ENCODE peak calls at places on chromosomes 7 and 10, in six cellular contexts. E is WERI-Rb-1; I is ovary; M is OCI-LY7; V is heart right ventricle; D is CD8-positive, alpha-beta memory T cell. W is an unnamed sample.

GRCh38 chr7:16638282-16639265 is 7.0 kb downstream of the ANKMY2 start:
- DNase-seq in E (no peak), I (no peak), M (no peak), V (no peak), D (no peak), W (no peak)

GRCh38 chr10:44965651-44966097 is 6.1 kb downstream of the RASSF4 start:
- DNase-seq in E (no peak), I (no peak), M (no peak), V (peak; percentile 44), D (no peak), W (peak; percentile 45)

GRCh38 chr10:119658274-119658673 is 7.1 kb downstream of the BAG3 start:
- DNase-seq in E (no peak), I (peak; percentile 74), M (no peak), V (peak; percentile 73), D (no peak), W (peak; percentile 96)

GRCh38 chr10:79162861-79163662 is 94.3 kb downstream of the ZMIZ1 start:
- DNase-seq in E (peak; percentile 48), I (no peak), M (no peak), V (no peak), D (no peak), W (peak; percentile 66)

GRCh38 chr7:22447759-22448158 is 52.2 kb downstream of the STEAP1B start:
- DNase-seq in E (no peak), I (no peak), M (peak; percentile 85), V (no peak), D (no peak), W (no peak)

GRCh38 chr10:72162978-72163377 is 52.8 kb upstream of the ANAPC16 start:
- DNase-seq in E (no peak), I (no peak), M (no peak), V (no peak), D (no peak), W (no peak)

GRCh38 chr7:28955723-28956607 is 2.2 kb downstream of the TRIL start:
- DNase-seq in E (peak; percentile 65), I (peak; percentile 74), M (no peak), V (peak; percentile 73), D (no peak), W (peak; percentile 82)

GRCh38 chr7:155588468-155588998 is 42.2 kb upstream of the CNPY1 start:
- DNase-seq in E (no peak), I (no peak), M (no peak), V (no peak), D (no peak), W (no peak)

GRCh38 chr10:113959383-113959760 is 84.3 kb upstream of the ADRB1 start:
- DNase-seq in E (no peak), I (no peak), M (peak; percentile 52), V (no peak), D (no peak), W (no peak)

GRCh38 chr7:120274482-120274881 is 1.5 kb downstream of the KCND2 start:
- DNase-seq in E (peak; percentile 10), I (no peak), M (no peak), V (no peak), D (no peak), W (no peak)

GRCh38 chr7:112502700-112503099 is 21.9 kb downstream of the LSMEM1 start:
- DNase-seq in E (no peak), I (no peak), M (no peak), V (no peak), D (no peak), W (no peak)

GRCh38 chr10:105756386-105756785 is 1115.3 kb downstream of the SORCS3 start:
- DNase-seq in E (no peak), I (no peak), M (no peak), V (no peak), D (no peak), W (no peak)

GRCh38 chr7:113085781-113086390 is 741 bp downstream of the GPR85 start:
- DNase-seq in E (no peak), I (no peak), M (no peak), V (no peak), D (no peak), W (no peak)

GRCh38 chr10:120272350-120272749 is 184.7 kb upstream of the PLPP4 start:
- DNase-seq in E (no peak), I (no peak), M (no peak), V (no peak), D (no peak), W (no peak)

GRCh38 chr7:36794689-36795088 is 70.4 kb upstream of the AOAH start:
- DNase-seq in E (peak; percentile 11), I (no peak), M (no peak), V (no peak), D (no peak), W (no peak)

GRCh38 chr10:121559321-121559720 is 38.9 kb downstream of the FGFR2 start:
- DNase-seq in E (peak; percentile 87), I (no peak), M (no peak), V (no peak), D (no peak), W (no peak)

GRCh38 chr7:85426487-85426960 is 239.7 kb upstream of the SEMA3D start:
- DNase-seq in E (no peak), I (no peak), M (no peak), V (no peak), D (no peak), W (no peak)

GRCh38 chr10:91381562-91381923 is 28.6 kb upstream of the HECTD2 start:
- DNase-seq in E (no peak), I (no peak), M (no peak), V (peak; percentile 6), D (no peak), W (no peak)

GRCh38 chr10:1515121-1515779 is 222.1 kb downstream of the ADARB2 start:
- DNase-seq in E (no peak), I (no peak), M (no peak), V (no peak), D (no peak), W (no peak)

GRCh38 chr7:120979765-120980499 is 8.6 kb upstream of the CPED1 start:
- DNase-seq in E (no peak), I (no peak), M (no peak), V (no peak), D (no peak), W (no peak)

GRCh38 chr10:110918269-110918632 is 729 bp downstream of the BBIP1 start:
- DNase-seq in E (peak; percentile 96), I (no peak), M (no peak), V (peak; percentile 96), D (peak; percentile 81), W (no peak)

GRCh38 chr10:68271104-68271882 is 39.4 kb upstream of the ATOH7 start:
- DNase-seq in E (peak; percentile 75), I (no peak), M (no peak), V (no peak), D (no peak), W (no peak)

GRCh38 chr7:134943785-134944400 is 42.4 kb upstream of the AGBL3 start:
- DNase-seq in E (no peak), I (no peak), M (peak; percentile 27), V (no peak), D (no peak), W (no peak)

DNA sequence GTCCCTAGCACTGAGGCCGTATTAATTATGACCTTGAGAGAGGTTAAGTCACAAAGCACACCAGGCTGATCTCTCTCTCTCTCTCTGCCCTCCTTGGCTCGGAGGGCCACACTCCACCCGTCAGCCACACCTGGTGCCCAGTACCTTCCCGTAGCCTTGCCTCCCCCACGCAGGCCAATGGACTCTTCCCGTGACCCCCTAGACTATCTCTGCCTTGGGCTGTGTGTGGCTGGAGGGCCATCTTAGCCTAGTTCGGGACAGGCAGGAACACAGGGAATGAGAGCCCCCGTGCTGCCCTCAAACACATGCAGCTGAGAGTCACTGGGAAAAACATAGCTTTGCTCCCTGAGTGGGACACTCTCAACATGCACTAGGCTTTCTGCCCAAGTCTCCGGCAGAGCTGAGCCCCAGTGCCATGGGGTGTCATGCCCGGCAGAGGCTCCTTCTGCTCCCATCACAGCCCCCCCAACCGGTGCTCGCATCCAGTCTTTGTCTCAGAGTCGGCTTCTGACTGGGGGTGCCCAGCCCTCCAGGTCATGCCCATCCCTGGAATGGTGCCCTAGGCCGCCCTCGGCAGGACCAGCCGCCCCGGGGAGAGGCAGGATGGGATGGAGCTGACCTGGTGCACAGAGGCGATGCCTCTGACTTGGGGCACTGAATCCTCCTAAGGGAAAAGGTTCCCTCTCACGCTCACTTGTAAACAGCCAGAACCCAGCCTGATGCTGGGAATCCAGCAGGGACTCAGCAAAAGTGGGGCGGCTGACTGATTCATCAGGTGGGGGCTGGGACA is 63.0 kb downstream of the TCERG1L start:
- DNase-seq in E (no peak), I (no peak), M (no peak), V (no peak), D (no peak), W (no peak)
- H3K9me3 ChIP-seq in E (no peaks in the 10 kb centered on the region), I (no peaks in the 10 kb centered on the region), M (no peaks in the 10 kb centered on the region), V (no peaks in the 10 kb centered on the region), D (no peaks in the 10 kb centered on the region), W (no peaks in the 10 kb centered on the region)

GRCh38 chr7:157861031-157861491 is 524.3 kb downstream of the DNAJB6 start:
- DNase-seq in E (no peak), I (no peak), M (no peak), V (no peak), D (no peak), W (no peak)

GRCh38 chr7:157859915-157860314 is 523.1 kb downstream of the DNAJB6 start:
- DNase-seq in E (no peak), I (no peak), M (no peak), V (no peak), D (no peak), W (peak; percentile 17)

GRCh38 chr7:157862731-157863130 is 525.9 kb downstream of the DNAJB6 start:
- DNase-seq in E (no peak), I (no peak), M (no peak), V (no peak), D (no peak), W (no peak)

GRCh38 chr7:157863176-157863575 is 526.4 kb downstream of the DNAJB6 start:
- DNase-seq in E (no peak), I (no peak), M (no peak), V (no peak), D (no peak), W (no peak)

GRCh38 chr7:157861551-157861950 is 524.7 kb downstream of the DNAJB6 start:
- DNase-seq in E (no peak), I (no peak), M (no peak), V (no peak), D (no peak), W (no peak)
- H3K9me3 ChIP-seq in E (no peaks in the 10 kb centered on the region), I (no peaks in the 10 kb centered on the region), M (no peaks in the 10 kb centered on the region), V (no peaks in the 10 kb centered on the region), D (no peaks in the 10 kb centered on the region), W (no peaks in the 10 kb centered on the region)

DNA sequence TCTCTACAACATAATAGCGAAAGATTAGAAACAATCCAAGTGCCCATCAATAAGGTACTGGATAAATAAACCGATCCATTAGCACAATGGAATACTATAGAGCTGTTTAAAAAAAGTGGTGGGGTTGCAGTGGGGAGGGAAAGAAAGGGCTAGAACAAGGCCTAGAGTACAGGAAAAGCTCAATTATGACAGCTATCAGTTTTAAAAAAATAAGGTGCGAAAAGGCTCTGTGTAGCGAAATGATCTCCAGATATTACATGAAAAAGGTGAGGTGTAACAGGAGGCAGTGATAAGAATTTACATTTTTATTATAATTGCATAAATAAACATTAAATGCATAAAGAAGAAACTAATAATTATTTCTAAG is 30.8 kb downstream of the CYTH3 start:
- DNase-seq in E (no peak), I (no peak), M (no peak), V (no peak), D (no peak), W (no peak)
- H3K9me3 ChIP-seq in E (no peaks in the 10 kb centered on the region), I (no peaks in the 10 kb centered on the region), M (no peaks in the 10 kb centered on the region), V (no peaks in the 10 kb centered on the region), D (no peaks in the 10 kb centered on the region), W (no peaks in the 10 kb centered on the region)

DNA sequence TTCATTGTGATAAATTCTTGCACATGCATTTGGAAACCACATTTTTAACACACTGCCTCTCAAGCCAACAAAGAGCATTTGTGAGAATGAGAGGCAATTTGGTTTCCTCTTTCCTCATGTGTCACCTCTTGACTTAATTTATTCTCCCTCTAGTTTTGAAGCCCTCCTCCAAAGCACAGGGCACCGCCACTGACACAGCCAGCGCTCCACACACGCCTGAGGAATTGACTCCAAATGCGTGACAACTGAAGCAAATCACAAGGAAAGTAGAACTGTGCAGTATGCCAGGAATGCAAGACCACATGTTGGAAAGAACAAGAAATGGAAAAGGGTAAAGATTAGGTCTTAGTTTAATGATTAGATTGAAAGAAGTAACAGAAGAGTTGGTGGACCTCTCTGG is 173.3 kb downstream of the LSM5 start:
- DNase-seq in E (no peak), I (no peak), M (no peak), V (no peak), D (no peak), W (no peak)
- H3K9me3 ChIP-seq in E (no peaks in the 10 kb centered on the region), I (no peaks in the 10 kb centered on the region), M (no peaks in the 10 kb centered on the region), V (no peaks in the 10 kb centered on the region), D (no peaks in the 10 kb centered on the region), W (no peaks in the 10 kb centered on the region)